ENCODE peak calls at places on chromosomes 7 and 10, in nine cellular contexts. R is lower lobe of right lung; Q is left colon; D is uterus; C is activated CD4-positive, alpha-beta T cell treated with anti-CD3 and anti-CD28 coated beads for 1 hour; X is HT1080; E is cardiac muscle cell; T is NCI-H1436; S is EL. F is an unnamed sample.

GRCh38 chr7:85185355-85186082 is 1.3 kb downstream of the SEMA3D start:
- DNase-seq in D (peak), X (peak), T (no peak), Q (peak), E (peak), R (peak), S (peak), C (no peak), F (peak)

GRCh38 chr10:97532935-97533671 is 34.4 kb downstream of the UBTD1 start:
- DNase-seq in X (peak), D (no peak), Q (no peak), C (no peak), E (peak), R (no peak), T (no peak), S (peak), F (no peak)

GRCh38 chr10:33237736-33238624 is 96.5 kb downstream of the NRP1 start:
- DNase-seq in T (no peak), X (peak), D (no peak), R (no peak), E (peak), S (peak), C (no peak), Q (no peak), F (no peak)

GRCh38 chr7:80879849-80880248 is 39.0 kb downstream of the SEMA3C start:
- DNase-seq in Q (no peak), S (peak), E (peak), R (no peak), C (no peak), D (no peak), X (no peak), T (no peak), F (no peak)

GRCh38 chr10:105963450-105963849 is 1201.1 kb downstream of the SORCS1 start:
- DNase-seq in E (no peak), D (no peak), R (no peak), T (no peak), C (no peak), Q (no peak), S (no peak), X (no peak), F (no peak)

GRCh38 chr7:19294629-19295028 is 149.4 kb upstream of the FERD3L start:
- DNase-seq in D (no peak), C (no peak), X (peak), S (peak), R (no peak), E (peak), Q (no peak), T (no peak), F (no peak)

GRCh38 chr10:102119417-102120141 is 589 bp downstream of the LDB1 start:
- DNase-seq in E (peak), D (peak), Q (peak), R (peak), X (peak), C (peak), S (peak), T (peak), F (no peak)

GRCh38 chr10:56622335-56622973 is 261.4 kb upstream of the ZWINT start:
- DNase-seq in D (no peak), C (no peak), T (no peak), E (no peak), R (no peak), S (no peak), Q (no peak), X (peak), F (no peak)

GRCh38 chr7:90262438-90262837 is 17.5 kb downstream of the CFAP69 start:
- DNase-seq in E (peak), D (no peak), X (peak), Q (no peak), S (peak), T (no peak), C (no peak), R (no peak), F (no peak)

GRCh38 chr7:12504144-12504543 is 66.4 kb upstream of the SCIN start:
- DNase-seq in D (no peak), T (no peak), S (no peak), C (no peak), X (no peak), R (no peak), E (no peak), Q (no peak), F (no peak)

GRCh38 chr7:240887-241421 is 48.6 kb downstream of the FAM20C start:
- DNase-seq in T (no peak), E (no peak), Q (no peak), D (no peak), S (no peak), R (no peak), C (no peak), X (no peak), F (no peak)